ENCODE peak calls at places on chromosomes 16 and 17, in ten cellular contexts. R, E, B, L, N, H, S, G, K and I are unnamed samples. For H3K27me3, the result is how much of the 10 kb centered on the place peaks cover.

GRCh38 chr17:27989046-27989445 is 53.4 kb upstream of the NLK start:
- DNase-seq in R (no peak), E (no peak), B (no peak), L (no peak), N (no peak), H (no peak), S (no peak), G (no peak), K (peak), I (no peak)

GRCh38 chr17:77329741-77330531 is 189.2 kb downstream of the SEC14L1 start:
- DNase-seq in R (no peak), E (no peak), B (peak), L (no peak), N (peak), H (no peak), S (peak), G (no peak), K (no peak), I (no peak)

GRCh38 chr17:80726558-80727408 is 182.1 kb downstream of the RPTOR start:
- DNase-seq in R (no peak), E (no peak), B (no peak), L (no peak), N (no peak), H (no peak), S (no peak), G (no peak), K (no peak), I (no peak)

GRCh38 chr16:24721830-24722238 is 7.6 kb upstream of the TNRC6A start:
- DNase-seq in R (no peak), E (no peak), B (no peak), L (no peak), N (no peak), H (no peak), S (no peak), G (no peak), K (peak), I (no peak)

GRCh38 chr17:50498021-50498874 is 10.0 kb upstream of the MYCBPAP start:
- DNase-seq in R (no peak), E (no peak), B (no peak), L (no peak), N (no peak), H (no peak), S (no peak), G (no peak), K (no peak), I (no peak)

GRCh38 chr16:27450836-27451341 is 48.9 kb downstream of the IL21R start:
- DNase-seq in R (no peak), E (no peak), B (no peak), L (no peak), N (no peak), H (no peak), S (no peak), G (no peak), K (no peak), I (no peak)

GRCh38 chr16:81798311-81799137 is 19.4 kb downstream of the PLCG2 start:
- DNase-seq in R (no peak), E (no peak), B (no peak), L (no peak), N (no peak), H (no peak), S (no peak), G (no peak), K (no peak), I (no peak)

GRCh38 chr16:50741225-50741807 is 570 bp upstream of the CYLD start:
- DNase-seq in R (no peak), E (no peak), B (no peak), L (no peak), N (peak), H (no peak), S (no peak), G (peak), K (no peak), I (no peak)

GRCh38 chr17:42849451-42850157 is 1.4 kb upstream of the AOC3 start:
- DNase-seq in R (no peak), E (no peak), B (no peak), L (no peak), N (no peak), H (no peak), S (no peak), G (peak), K (no peak), I (no peak)

GRCh38 chr16:22400899-22401298 is 26.5 kb upstream of the CDR2 start:
- DNase-seq in R (no peak), E (no peak), B (no peak), L (no peak), N (no peak), H (no peak), S (no peak), G (no peak), K (no peak), I (no peak)

GRCh38 chr17:50173335-50173941 is 7.6 kb downstream of the SGCA start:
- DNase-seq in R (no peak), E (no peak), B (peak), L (peak), N (peak), H (no peak), S (no peak), G (peak), K (peak), I (no peak)

GRCh38 chr17:38585056-38585804 is 20.5 kb downstream of the SRCIN1 start:
- DNase-seq in R (no peak), E (no peak), B (peak), L (no peak), N (no peak), H (no peak), S (no peak), G (no peak), K (no peak), I (no peak)

GRCh38 chr16:4261557-4262172 is 11.2 kb downstream of the TFAP4 start:
- DNase-seq in R (no peak), E (no peak), B (peak), L (peak), N (no peak), H (no peak), S (peak), G (no peak), K (peak), I (no peak)

GRCh38 chr16:28473714-28474265 is 1.7 kb upstream of the NPIPB7 start:
- DNase-seq in R (no peak), E (no peak), B (no peak), L (no peak), N (no peak), H (no peak), S (no peak), G (no peak), K (no peak), I (no peak)

GRCh38 chr16:15950167-15950854 is 895 bp downstream of the ABCC1 start:
- DNase-seq in R (no peak), E (no peak), B (no peak), L (no peak), N (no peak), H (no peak), S (peak), G (peak), K (peak), I (no peak)

GRCh38 chr17:46020023-46020735 is 21.1 kb downstream of the STH start:
- DNase-seq in R (no peak), E (no peak), B (no peak), L (no peak), N (no peak), H (no peak), S (peak), G (no peak), K (no peak), I (no peak)

GRCh38 chr17:4519361-4519788 is 20.7 kb downstream of the SPNS2 start:
- DNase-seq in R (no peak), E (no peak), B (no peak), L (no peak), N (peak), H (no peak), S (no peak), G (peak), K (no peak), I (no peak)

GRCh38 chr17:38421224-38421841 is 6.9 kb upstream of the ARHGAP23 start:
- DNase-seq in R (peak), E (no peak), B (peak), L (no peak), N (no peak), H (no peak), S (no peak), G (no peak), K (peak), I (no peak)

GRCh38 chr16:54216268-54217187 is 70.1 kb downstream of the IRX3 start:
- DNase-seq in R (no peak), E (no peak), B (no peak), L (no peak), N (peak), H (no peak), S (no peak), G (peak), K (no peak), I (no peak)

GRCh38 chr16:75188832-75189477 is 18.0 kb downstream of the CTRB2 start:
- DNase-seq in R (no peak), E (no peak), B (no peak), L (no peak), N (no peak), H (no peak), S (no peak), G (no peak), K (no peak), I (no peak)

GRCh38 chr16:23482778-23483177 is 27.5 kb downstream of the GGA2 start:
- DNase-seq in R (no peak), E (no peak), B (no peak), L (no peak), N (no peak), H (no peak), S (no peak), G (no peak), K (no peak), I (no peak)

GRCh38 chr17:44079877-44080821 is 9.6 kb downstream of the G6PC3 start:
- DNase-seq in R (no peak), E (no peak), B (peak), L (no peak), N (no peak), H (no peak), S (no peak), G (no peak), K (no peak), I (no peak)

GRCh38 chr17:50056961-50057330 is 1.0 kb downstream of the ITGA3 start:
- DNase-seq in R (no peak), E (no peak), B (peak), L (no peak), N (no peak), H (no peak), S (no peak), G (no peak), K (peak), I (no peak)

GRCh38 chr16:74743668-74744299 is 30.8 kb downstream of the FA2H start:
- DNase-seq in R (peak), E (no peak), B (no peak), L (no peak), N (no peak), H (no peak), S (no peak), G (no peak), K (peak), I (no peak)

DNA sequence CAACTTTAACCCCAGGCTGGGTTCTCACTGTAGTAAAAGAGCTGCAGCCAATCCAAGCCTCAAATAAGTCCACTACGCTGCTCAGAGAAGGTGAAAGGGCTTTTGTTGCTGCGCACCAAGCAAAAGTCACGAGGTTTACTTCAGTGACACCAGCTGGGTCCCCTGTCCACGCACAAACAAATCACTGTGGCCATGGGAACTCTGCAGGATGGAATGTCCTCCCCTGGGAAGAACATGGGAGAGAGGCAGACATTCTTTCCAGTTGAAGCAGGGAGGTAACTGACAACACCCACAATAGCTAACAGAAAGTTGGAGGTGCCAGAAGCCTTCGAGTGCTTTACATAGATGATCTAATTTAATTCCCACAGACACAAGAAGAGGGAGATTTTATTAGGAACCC is 181.9 kb downstream of the PMP22 start:
- DNase-seq in R (no peak), E (no peak), B (no peak), L (no peak), N (no peak), H (no peak), S (no peak), G (no peak), K (no peak), I (no peak)
- H3K27me3 ChIP-seq in R (under half), E (under half), B (under half), L (under half), N (under half), H (under half), S (under half), G (under half), K (under half), I (under half)

DNA sequence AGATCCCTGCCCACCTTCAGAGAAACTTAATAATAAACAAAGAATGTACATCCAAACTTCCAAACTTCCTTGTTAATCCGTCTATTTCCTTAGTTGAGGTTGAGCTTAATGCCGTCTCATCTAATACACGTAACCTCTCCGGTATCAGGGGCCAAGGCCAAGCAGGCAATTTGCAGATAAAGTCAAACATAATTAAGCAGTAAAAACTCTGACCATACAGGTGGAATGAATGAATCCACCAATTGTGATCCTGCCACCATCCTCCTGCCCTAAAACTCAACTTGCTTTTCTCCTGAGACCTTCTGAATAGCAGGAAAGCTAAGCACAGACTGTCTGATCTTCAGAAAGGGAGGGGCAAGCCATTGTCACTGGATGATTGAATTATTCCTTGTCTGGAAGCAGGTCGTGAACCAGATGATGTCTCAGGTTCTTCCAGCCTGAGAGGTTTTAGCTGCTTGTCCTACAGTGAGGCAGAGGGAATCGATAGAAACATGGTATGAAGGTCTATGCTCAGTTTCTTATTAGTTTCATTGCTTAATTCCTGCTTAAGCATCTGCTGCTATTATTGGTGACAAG is 1111.8 kb upstream of the EEF2KMT start:
- DNase-seq in R (no peak), E (no peak), B (no peak), L (no peak), N (no peak), H (no peak), S (no peak), G (no peak), K (no peak), I (no peak)
- H3K27ac ChIP-seq in R (no peak), E (no peak), B (no peak), L (no peak), N (no peak), H (no peak), S (no peak), G (no peak), K (no peak), I (no peak)

DNA sequence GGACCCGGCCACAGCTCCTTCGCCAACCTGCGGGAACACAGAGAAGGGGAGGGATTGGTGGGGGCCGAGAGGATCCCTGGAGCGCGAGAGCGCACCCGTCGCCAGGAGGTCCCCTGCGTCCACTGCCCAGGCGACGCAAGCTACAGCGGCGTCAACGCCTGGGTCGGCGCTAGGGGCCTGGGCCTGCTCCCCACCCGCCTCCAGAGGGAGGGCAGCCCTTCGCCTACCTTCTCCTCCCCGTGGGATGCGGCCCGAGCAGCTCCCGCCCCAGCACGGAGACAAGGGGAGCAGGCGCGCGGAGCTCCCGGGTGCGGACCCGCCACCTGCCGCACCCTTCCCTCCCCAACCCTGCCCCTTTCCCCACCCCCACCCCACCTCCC is 118.9 kb upstream of the SMURF2 start:
- DNase-seq in R (no peak), E (no peak), B (no peak), L (no peak), N (no peak), H (no peak), S (no peak), G (no peak), K (no peak), I (no peak)
- H3K27me3 ChIP-seq in R (under half), E (under half), B (under half), L (under half), N (under half), H (under half), S (under half), G (half or more), K (under half), I (under half)

DNA sequence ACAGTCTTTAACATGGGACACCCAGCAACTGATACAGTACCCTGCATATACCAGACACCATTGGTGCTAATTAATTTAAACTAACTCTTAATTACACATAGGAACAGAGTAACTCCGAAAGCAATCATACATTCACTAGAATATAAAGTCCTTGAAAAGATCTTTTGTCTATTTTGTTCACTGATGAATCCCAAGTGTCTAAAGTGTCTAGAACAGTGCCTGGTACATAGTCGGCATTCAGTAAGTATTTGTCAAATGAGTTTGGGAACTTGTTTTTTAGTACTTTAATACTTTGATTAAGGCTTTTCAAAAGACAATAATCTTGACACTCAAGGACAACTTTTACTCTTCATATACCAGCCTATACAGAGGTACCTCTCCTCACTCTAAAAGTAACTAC is 13.8 kb downstream of the YWHAE start:
- DNase-seq in R (no peak), E (no peak), B (no peak), L (no peak), N (no peak), H (no peak), S (no peak), G (no peak), K (no peak), I (no peak)
- H3K27ac ChIP-seq in R (no peak), E (no peak), B (no peak), L (peak), N (no peak), H (no peak), S (no peak), G (peak), K (no peak), I (peak)

GRCh38 chr16:67649494-67649931 is 4.6 kb downstream of the CARMIL2 start:
- DNase-seq in R (no peak), E (no peak), B (peak), L (no peak), N (no peak), H (no peak), S (no peak), G (no peak), K (no peak), I (no peak)

GRCh38 chr16:67652578-67653130 is 7.4 kb downstream of the ACD start:
- DNase-seq in R (no peak), E (no peak), B (peak), L (no peak), N (no peak), H (no peak), S (no peak), G (no peak), K (no peak), I (no peak)

GRCh38 chr16:67651847-67652246 is 6.9 kb downstream of the CARMIL2 start:
- DNase-seq in R (no peak), E (no peak), B (no peak), L (no peak), N (no peak), H (no peak), S (no peak), G (no peak), K (no peak), I (no peak)

GRCh38 chr16:67650023-67650422 is 5.1 kb downstream of the CARMIL2 start:
- DNase-seq in R (no peak), E (no peak), B (no peak), L (no peak), N (no peak), H (no peak), S (no peak), G (no peak), K (no peak), I (no peak)

DNA sequence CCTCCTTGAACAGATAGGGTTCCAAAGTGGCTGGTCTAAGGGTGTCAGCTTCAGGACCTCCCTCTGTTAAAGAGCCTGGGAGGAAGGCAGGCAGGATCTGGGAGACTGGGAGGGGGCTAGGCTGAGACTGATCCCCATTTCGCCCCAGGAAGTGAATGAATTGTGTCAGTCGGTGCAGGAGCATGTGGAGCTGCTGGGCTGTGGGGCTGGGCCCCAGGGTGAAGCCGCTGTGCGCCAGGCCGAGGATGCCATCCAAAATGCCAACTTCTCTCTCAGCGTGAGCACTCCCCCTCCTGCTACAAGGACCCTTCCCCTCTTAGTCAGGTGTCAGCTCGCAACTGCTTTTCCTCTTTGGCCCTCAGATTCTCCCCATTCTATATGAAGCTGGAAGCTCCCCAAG is 6.1 kb downstream of the CARMIL2 start:
- DNase-seq in R (no peak), E (no peak), B (no peak), L (no peak), N (no peak), H (no peak), S (no peak), G (no peak), K (no peak), I (no peak)
- H3K27me3 ChIP-seq in R (under half), E (under half), B (under half), L (under half), N (half or more), H (under half), S (under half), G (half or more), K (half or more), I (under half)

GRCh38 chr17:29112780-29113295 is 67.4 kb downstream of the MYO18A start:
- DNase-seq in R (no peak), E (no peak), B (no peak), L (peak), N (peak), H (no peak), S (no peak), G (peak), K (peak), I (no peak)
- H3K27ac ChIP-seq in R (no peak), E (no peak), B (no peak), L (peak), N (peak), H (no peak), S (no peak), G (no peak), K (no peak), I (peak)

DNA sequence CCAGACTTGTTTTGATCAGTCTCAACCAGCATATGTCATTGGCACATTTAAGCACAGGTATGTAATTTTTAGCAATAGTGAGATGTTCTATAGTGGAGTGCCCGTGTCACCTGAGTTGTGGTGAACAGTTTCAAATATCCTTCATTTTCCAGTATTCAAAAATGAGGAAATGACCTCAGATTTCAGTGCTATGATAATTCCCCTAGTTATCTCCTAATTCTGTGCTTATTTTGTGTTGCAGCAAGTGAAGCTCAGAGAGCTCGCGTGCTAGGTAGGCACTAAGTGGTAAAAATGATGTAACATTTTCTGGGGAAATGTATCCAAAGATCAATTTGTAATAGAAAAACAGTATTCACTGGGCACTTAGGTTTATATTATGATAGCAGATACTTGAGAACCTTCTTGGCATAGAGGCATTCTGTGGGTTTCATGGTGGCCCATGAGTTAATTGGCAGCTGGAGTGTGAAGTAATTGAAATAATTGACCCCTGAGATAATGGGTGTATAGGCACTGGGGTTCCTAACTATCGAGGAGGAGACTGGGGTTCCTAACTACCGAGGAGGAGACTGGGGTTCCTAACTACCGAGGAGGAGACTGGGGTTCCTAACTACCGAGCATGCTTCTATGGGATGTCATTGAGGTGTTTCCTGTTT is 159.1 kb downstream of the PRKCA start:
- DNase-seq in R (no peak), E (no peak), B (no peak), L (no peak), N (no peak), H (no peak), S (no peak), G (no peak), K (no peak), I (no peak)
- H3K27me3 ChIP-seq in R (under half), E (under half), B (under half), L (under half), N (under half), H (under half), S (under half), G (under half), K (under half), I (under half)